ENCODE peak calls at places on chromosomes 13 and 19, in six cellular contexts. One of them, this sample, is unnamed.

GRCh38 chr13:88979465-88980180 is 1308.5 kb downstream of the SLITRK5 start:
- DNase-seq in HCT116: no peak
- DNase-seq in left ventricle myocardium inferior: no peak
- DNase-seq in suprapubic skin: no peak
- DNase-seq in effector memory CD4-positive, alpha-beta T cell: no peak
- DNase-seq in astrocyte: peak; percentile 0
- DNase-seq in this sample: no peak

GRCh38 chr13:96172066-96172465 is 82.2 kb downstream of the HS6ST3 start:
- DNase-seq in HCT116: no peak
- DNase-seq in left ventricle myocardium inferior: no peak
- DNase-seq in suprapubic skin: no peak
- DNase-seq in effector memory CD4-positive, alpha-beta T cell: no peak
- DNase-seq in astrocyte: no peak
- DNase-seq in this sample: no peak

GRCh38 chr19:21580101-21580500 is 74.7 kb downstream of the ZNF429 start:
- DNase-seq in HCT116: no peak
- DNase-seq in left ventricle myocardium inferior: no peak
- DNase-seq in suprapubic skin: no peak
- DNase-seq in effector memory CD4-positive, alpha-beta T cell: no peak
- DNase-seq in astrocyte: no peak
- DNase-seq in this sample: no peak

GRCh38 chr13:20127563-20128458 is 33.0 kb downstream of the GJA3 start:
- DNase-seq in HCT116: no peak
- DNase-seq in left ventricle myocardium inferior: peak; percentile 77
- DNase-seq in suprapubic skin: peak; percentile 73
- DNase-seq in effector memory CD4-positive, alpha-beta T cell: no peak
- DNase-seq in astrocyte: peak; percentile 47
- DNase-seq in this sample: peak; percentile 75

GRCh38 chr13:80336335-80336734 is 4.6 kb downstream of the SPRY2 start:
- DNase-seq in HCT116: no peak
- DNase-seq in left ventricle myocardium inferior: no peak
- DNase-seq in suprapubic skin: no peak
- DNase-seq in effector memory CD4-positive, alpha-beta T cell: no peak
- DNase-seq in astrocyte: peak; percentile 29
- DNase-seq in this sample: no peak

GRCh38 chr13:39370048-39370447 is 232.9 kb downstream of the LHFPL6 start:
- DNase-seq in HCT116: no peak
- DNase-seq in left ventricle myocardium inferior: no peak
- DNase-seq in suprapubic skin: no peak
- DNase-seq in effector memory CD4-positive, alpha-beta T cell: no peak
- DNase-seq in astrocyte: no peak
- DNase-seq in this sample: no peak

GRCh38 chr19:35715355-35715809 is 2.4 kb upstream of the KMT2B start:
- DNase-seq in HCT116: no peak
- DNase-seq in left ventricle myocardium inferior: no peak
- DNase-seq in suprapubic skin: no peak
- DNase-seq in effector memory CD4-positive, alpha-beta T cell: no peak
- DNase-seq in astrocyte: no peak
- DNase-seq in this sample: no peak

GRCh38 chr13:51832471-51833152 is 12.4 kb downstream of the TMEM272 start:
- DNase-seq in HCT116: no peak
- DNase-seq in left ventricle myocardium inferior: no peak
- DNase-seq in suprapubic skin: no peak
- DNase-seq in effector memory CD4-positive, alpha-beta T cell: peak; percentile 19
- DNase-seq in astrocyte: no peak
- DNase-seq in this sample: peak; percentile 59

GRCh38 chr13:102090532-102090931 is 311.3 kb downstream of the FGF14 start:
- DNase-seq in HCT116: no peak
- DNase-seq in left ventricle myocardium inferior: no peak
- DNase-seq in suprapubic skin: no peak
- DNase-seq in effector memory CD4-positive, alpha-beta T cell: no peak
- DNase-seq in astrocyte: no peak
- DNase-seq in this sample: no peak

GRCh38 chr19:34962281-34962944 is 1.6 kb downstream of the ZNF792 start:
- DNase-seq in HCT116: no peak
- DNase-seq in left ventricle myocardium inferior: no peak
- DNase-seq in suprapubic skin: no peak
- DNase-seq in effector memory CD4-positive, alpha-beta T cell: no peak
- DNase-seq in astrocyte: no peak
- DNase-seq in this sample: no peak

GRCh38 chr19:10796653-10797052 is 39.4 kb downstream of the TMED1 start:
- DNase-seq in HCT116: no peak
- DNase-seq in left ventricle myocardium inferior: no peak
- DNase-seq in suprapubic skin: no peak
- DNase-seq in effector memory CD4-positive, alpha-beta T cell: no peak
- DNase-seq in astrocyte: no peak
- DNase-seq in this sample: no peak

GRCh38 chr19:40512473-40513344 is 45.9 kb downstream of the SPTBN4 start:
- DNase-seq in HCT116: no peak
- DNase-seq in left ventricle myocardium inferior: no peak
- DNase-seq in suprapubic skin: no peak
- DNase-seq in effector memory CD4-positive, alpha-beta T cell: no peak
- DNase-seq in astrocyte: no peak
- DNase-seq in this sample: no peak

GRCh38 chr19:31500921-31501320 is 151.7 kb upstream of the TSHZ3 start:
- DNase-seq in HCT116: no peak
- DNase-seq in left ventricle myocardium inferior: no peak
- DNase-seq in suprapubic skin: peak; percentile 9
- DNase-seq in effector memory CD4-positive, alpha-beta T cell: no peak
- DNase-seq in astrocyte: no peak
- DNase-seq in this sample: peak; percentile 21

GRCh38 chr13:83709751-83710515 is 172.3 kb downstream of the SLITRK1 start:
- DNase-seq in HCT116: no peak
- DNase-seq in left ventricle myocardium inferior: no peak
- DNase-seq in suprapubic skin: no peak
- DNase-seq in effector memory CD4-positive, alpha-beta T cell: no peak
- DNase-seq in astrocyte: no peak
- DNase-seq in this sample: no peak

GRCh38 chr13:52846567-52847321 is 1.7 kb downstream of the PCDH8 start:
- DNase-seq in HCT116: no peak
- DNase-seq in left ventricle myocardium inferior: peak; percentile 55
- DNase-seq in suprapubic skin: no peak
- DNase-seq in effector memory CD4-positive, alpha-beta T cell: no peak
- DNase-seq in astrocyte: peak; percentile 10
- DNase-seq in this sample: no peak

GRCh38 chr19:8575467-8575997 is 1.7 kb downstream of the MYO1F start:
- DNase-seq in HCT116: no peak
- DNase-seq in left ventricle myocardium inferior: no peak
- DNase-seq in suprapubic skin: no peak
- DNase-seq in effector memory CD4-positive, alpha-beta T cell: peak; percentile 27
- DNase-seq in astrocyte: peak; percentile 65
- DNase-seq in this sample: no peak

GRCh38 chr13:41788552-41788951 is 172.4 kb downstream of the VWA8 start:
- DNase-seq in HCT116: no peak
- DNase-seq in left ventricle myocardium inferior: no peak
- DNase-seq in suprapubic skin: no peak
- DNase-seq in effector memory CD4-positive, alpha-beta T cell: no peak
- DNase-seq in astrocyte: no peak
- DNase-seq in this sample: no peak

GRCh38 chr13:20258208-20258962 is 26.3 kb upstream of the GJB6 start:
- DNase-seq in HCT116: no peak
- DNase-seq in left ventricle myocardium inferior: no peak
- DNase-seq in suprapubic skin: no peak
- DNase-seq in effector memory CD4-positive, alpha-beta T cell: no peak
- DNase-seq in astrocyte: no peak
- DNase-seq in this sample: no peak

GRCh38 chr19:30008169-30008568 is 66.1 kb downstream of the URI1 start:
- DNase-seq in HCT116: no peak
- DNase-seq in left ventricle myocardium inferior: no peak
- DNase-seq in suprapubic skin: no peak
- DNase-seq in effector memory CD4-positive, alpha-beta T cell: no peak
- DNase-seq in astrocyte: no peak
- DNase-seq in this sample: no peak

GRCh38 chr19:30004403-30004802 is 62.4 kb downstream of the URI1 start:
- DNase-seq in HCT116: no peak
- DNase-seq in left ventricle myocardium inferior: no peak
- DNase-seq in suprapubic skin: no peak
- DNase-seq in effector memory CD4-positive, alpha-beta T cell: no peak
- DNase-seq in astrocyte: no peak
- DNase-seq in this sample: no peak

GRCh38 chr19:30003862-30004261 is 61.8 kb downstream of the URI1 start:
- DNase-seq in HCT116: no peak
- DNase-seq in left ventricle myocardium inferior: no peak
- DNase-seq in suprapubic skin: no peak
- DNase-seq in effector memory CD4-positive, alpha-beta T cell: no peak
- DNase-seq in astrocyte: no peak
- DNase-seq in this sample: no peak

GRCh38 chr19:30009013-30009412 is 67.0 kb downstream of the URI1 start:
- DNase-seq in HCT116: no peak
- DNase-seq in left ventricle myocardium inferior: no peak
- DNase-seq in suprapubic skin: no peak
- DNase-seq in effector memory CD4-positive, alpha-beta T cell: no peak
- DNase-seq in astrocyte: no peak
- DNase-seq in this sample: no peak

DNA sequence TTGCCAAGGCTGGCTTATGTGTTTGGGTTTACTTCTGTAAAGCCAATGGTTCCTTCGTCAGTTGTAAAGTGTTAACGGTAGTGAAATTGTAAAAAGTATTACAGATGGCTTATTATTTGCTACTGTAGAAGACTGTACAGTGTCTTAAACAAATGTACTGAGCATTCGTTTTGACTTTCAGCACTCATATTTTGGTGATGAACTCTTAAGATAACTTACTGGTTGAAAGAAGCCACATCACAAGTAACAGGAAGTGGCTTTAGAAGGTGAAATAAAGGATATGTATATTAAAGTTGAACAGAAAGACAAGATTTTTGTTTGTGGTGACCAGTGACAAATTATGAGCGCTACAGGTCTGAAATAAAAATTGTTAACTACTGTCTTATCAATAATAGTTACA is 64.2 kb downstream of the URI1 start:
- DNase-seq in HCT116: no peak
- DNase-seq in left ventricle myocardium inferior: no peak
- DNase-seq in suprapubic skin: no peak
- DNase-seq in effector memory CD4-positive, alpha-beta T cell: no peak
- DNase-seq in astrocyte: no peak
- DNase-seq in this sample: no peak
- H3K4me3 ChIP-seq in HCT116: no peak overlapping the region
- H3K4me3 ChIP-seq in left ventricle myocardium inferior: no peak overlapping the region
- H3K4me3 ChIP-seq in suprapubic skin: no peak overlapping the region
- H3K4me3 ChIP-seq in effector memory CD4-positive, alpha-beta T cell: no peak overlapping the region
- H3K4me3 ChIP-seq in astrocyte: no peak overlapping the region
- H3K4me3 ChIP-seq in this sample: no peak overlapping the region

DNA sequence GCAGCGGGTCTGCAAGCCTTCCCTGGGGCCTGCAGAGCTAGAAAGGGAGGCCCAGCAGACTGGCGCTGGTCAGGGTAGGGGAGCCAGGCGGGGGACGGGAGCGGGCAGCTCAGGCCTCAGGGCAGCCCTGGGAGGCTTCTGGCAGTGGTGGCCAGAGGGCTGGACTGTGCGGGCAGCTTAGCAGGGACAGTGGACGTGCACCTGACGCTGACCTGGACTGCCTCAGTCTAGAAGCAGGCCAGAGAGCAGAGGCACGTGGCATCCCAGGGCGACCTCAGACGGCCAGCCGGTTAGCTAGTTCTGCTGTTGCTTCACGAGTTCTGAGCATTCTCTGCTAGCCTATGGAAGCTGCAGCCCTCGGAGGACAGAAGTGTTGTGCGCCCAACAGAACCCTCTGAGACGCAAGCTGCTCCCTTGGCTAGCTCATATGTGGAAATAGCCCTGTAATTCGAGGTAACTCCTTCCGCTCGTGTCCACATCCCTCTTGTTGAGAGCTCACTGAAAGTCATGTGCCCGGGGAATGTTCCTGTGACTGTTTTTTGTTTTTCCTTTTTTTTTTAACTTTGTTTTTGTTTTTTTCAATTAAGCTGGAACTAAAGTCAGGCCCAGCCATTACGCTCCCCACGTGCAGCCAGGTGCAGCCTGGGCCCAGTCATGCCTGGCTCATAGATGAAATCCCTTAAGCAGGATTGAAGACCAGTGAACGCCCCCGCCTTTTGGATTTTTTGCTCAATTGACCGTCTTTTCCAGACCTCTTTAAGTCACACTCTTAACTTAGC is 1.9 kb upstream of the FAM174C start:
- DNase-seq in HCT116: no peak
- DNase-seq in left ventricle myocardium inferior: no peak
- DNase-seq in suprapubic skin: no peak
- DNase-seq in effector memory CD4-positive, alpha-beta T cell: no peak
- DNase-seq in astrocyte: no peak
- DNase-seq in this sample: no peak
- H3K4me1 ChIP-seq in HCT116: peaks cover 64% of the 10 kb centered on the region
- H3K4me1 ChIP-seq in left ventricle myocardium inferior: peaks cover 77% of the 10 kb centered on the region
- H3K4me1 ChIP-seq in suprapubic skin: peaks cover 75% of the 10 kb centered on the region
- H3K4me1 ChIP-seq in effector memory CD4-positive, alpha-beta T cell: peaks cover 63% of the 10 kb centered on the region
- H3K4me1 ChIP-seq in astrocyte: peaks cover 61% of the 10 kb centered on the region
- H3K4me1 ChIP-seq in this sample: no peaks in the 10 kb centered on the region

GRCh38 chr13:46575321-46575721 is 22.4 kb downstream of the LRCH1 start:
- DNase-seq in HCT116: no peak
- DNase-seq in left ventricle myocardium inferior: no peak
- DNase-seq in suprapubic skin: no peak
- DNase-seq in effector memory CD4-positive, alpha-beta T cell: no peak
- DNase-seq in astrocyte: peak; percentile 67
- DNase-seq in this sample: no peak
- H3K27ac ChIP-seq in HCT116: no peak overlapping the region
- H3K27ac ChIP-seq in left ventricle myocardium inferior: peak overlapping the region; percentile 80
- H3K27ac ChIP-seq in suprapubic skin: no peak overlapping the region
- H3K27ac ChIP-seq in effector memory CD4-positive, alpha-beta T cell: no peak overlapping the region
- H3K27ac ChIP-seq in astrocyte: peak overlapping the region; percentile 44
- H3K27ac ChIP-seq in this sample: peak overlapping the region; percentile 46

DNA sequence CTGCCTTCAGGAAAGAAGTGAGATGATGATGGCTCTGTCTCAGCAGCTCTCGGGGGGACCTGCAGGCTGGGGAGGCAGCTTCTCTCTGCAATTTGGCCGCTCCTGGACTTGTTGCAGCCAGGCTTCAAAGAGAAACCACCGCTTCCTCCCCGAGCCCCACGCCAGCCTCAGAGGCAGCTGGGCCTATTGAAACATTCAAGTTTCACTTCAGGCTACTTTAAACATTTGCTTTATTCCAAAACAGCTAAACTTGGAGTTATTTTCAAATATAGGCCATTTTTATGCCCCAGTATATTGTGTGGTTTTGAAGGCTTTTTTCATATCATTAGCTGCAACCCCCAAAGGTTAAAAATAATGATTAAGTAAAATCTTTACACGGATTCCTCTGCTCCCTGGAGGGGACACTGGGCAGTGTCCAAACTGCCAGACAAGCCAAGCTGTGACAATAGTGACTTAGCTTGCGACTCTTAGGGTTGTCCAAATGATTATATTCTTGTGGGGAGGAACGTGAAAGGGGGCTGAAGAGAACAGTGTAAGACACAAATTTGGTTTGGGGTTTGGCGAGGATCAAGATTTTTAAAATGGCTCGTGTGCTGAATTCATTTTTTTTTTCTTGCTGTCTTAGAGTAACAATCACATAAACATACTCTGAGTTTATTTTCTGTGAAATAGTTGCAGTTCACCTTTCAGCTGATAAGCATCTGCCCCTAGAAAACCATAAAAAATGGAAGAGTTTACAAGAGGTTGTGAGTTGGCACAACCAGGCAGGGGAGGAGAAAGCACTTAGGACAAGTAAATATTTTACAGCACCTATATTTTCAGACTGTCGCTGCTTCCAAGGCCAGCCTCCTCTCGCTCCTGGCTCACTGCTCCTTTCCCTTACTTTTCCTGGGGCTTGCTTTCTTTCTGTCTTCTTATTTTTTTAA is 330.6 kb downstream of the DLEU7 start:
- DNase-seq in HCT116: no peak
- DNase-seq in left ventricle myocardium inferior: peak; percentile 66
- DNase-seq in suprapubic skin: no peak
- DNase-seq in effector memory CD4-positive, alpha-beta T cell: no peak
- DNase-seq in astrocyte: peak; percentile 55
- DNase-seq in this sample: peak; percentile 79
- H3K4me3 ChIP-seq in HCT116: no peak overlapping the region
- H3K4me3 ChIP-seq in left ventricle myocardium inferior: peak overlapping the region; percentile 54
- H3K4me3 ChIP-seq in suprapubic skin: peak overlapping the region; percentile 39
- H3K4me3 ChIP-seq in effector memory CD4-positive, alpha-beta T cell: peak overlapping the region; percentile 45
- H3K4me3 ChIP-seq in astrocyte: peak overlapping the region; percentile 44
- H3K4me3 ChIP-seq in this sample: peak overlapping the region; percentile 1

This sample was measured in right atrium auricular region.